ENCODE peak calls at places on chromosome 1, in seven cellular contexts. K is stimulated activated CD4-positive, alpha-beta T cell treated with anti-CD3 and anti-CD28 coated beads, Interleukin-15, amount 100 ng/mL, for 1 hour; J is IMR-90; S is fibroblast of lung; B is cardiac muscle cell; I is Ammon's horn; H is HFFc6. Q is an unnamed sample.
A peak's percentile ranks its signal among the peaks of the same experiment; 100 is the strongest.

GRCh38 chr1:118253310-118253903 is 68.4 kb upstream of the SPAG17 start:
- DNase-seq in B (no peak), H (no peak), S (no peak), J (no peak), I (no peak), K (no peak), Q (no peak)

GRCh38 chr1:10669570-10669969 is 126.9 kb downstream of the CASZ1 start:
- DNase-seq in H (no peak), I (no peak), B (no peak), S (no peak), J (no peak), K (no peak), Q (no peak)

GRCh38 chr1:34840426-34840825 is 19.1 kb downstream of the SMIM12 start:
- DNase-seq in J (no peak), I (no peak), H (no peak), K (no peak), S (no peak), B (no peak), Q (no peak)

GRCh38 chr1:89068291-89068690 is 3.3 kb upstream of the GBP1 start:
- DNase-seq in K (no peak), B (peak; percentile 25), H (peak; percentile 68), I (no peak), S (peak; percentile 34), J (peak; percentile 73), Q (no peak)

GRCh38 chr1:35452086-35452485 is 105.1 kb downstream of the KIAA0319L start:
- DNase-seq in I (peak; percentile 78), B (peak; percentile 92), K (no peak), J (peak; percentile 72), H (peak; percentile 67), S (peak; percentile 93), Q (no peak)

GRCh38 chr1:172818841-172819527 is 160.1 kb downstream of the FASLG start:
- DNase-seq in I (peak; percentile 11), H (no peak), B (peak; percentile 34), S (peak; percentile 53), K (no peak), J (no peak), Q (peak; percentile 10)

GRCh38 chr1:3067671-3068399 is 1.2 kb upstream of the PRDM16 start:
- DNase-seq in I (no peak), J (no peak), K (no peak), B (no peak), H (no peak), S (no peak), Q (no peak)

GRCh38 chr1:10530281-10530740 is 55.6 kb downstream of the PEX14 start:
- DNase-seq in S (peak; percentile 73), H (no peak), J (peak; percentile 79), K (no peak), I (peak; percentile 6), B (peak; percentile 77), Q (no peak)

GRCh38 chr1:219834247-219834917 is 94.0 kb downstream of the SLC30A10 start:
- DNase-seq in S (no peak), I (no peak), B (no peak), H (no peak), K (no peak), J (no peak), Q (no peak)

GRCh38 chr1:242828199-242828598 is 303.7 kb upstream of the PLD5 start:
- DNase-seq in I (peak; percentile 77), H (no peak), K (no peak), B (no peak), J (no peak), S (no peak), Q (no peak)

GRCh38 chr1:225973158-225973557 is 26.0 kb downstream of the SDE2 start:
- DNase-seq in H (no peak), B (no peak), K (no peak), S (no peak), J (no peak), I (no peak), Q (no peak)

GRCh38 chr1:2459757-2460156 is 16.3 kb upstream of the PLCH2 start:
- DNase-seq in H (no peak), K (no peak), B (peak; percentile 55), I (peak; percentile 93), S (peak; percentile 92), J (peak; percentile 73), Q (no peak)

GRCh38 chr1:221706191-221706590 is 35.7 kb downstream of the DUSP10 start:
- DNase-seq in K (no peak), J (no peak), B (no peak), S (no peak), I (no peak), H (no peak), Q (no peak)

GRCh38 chr1:66134004-66134403 is 341.3 kb downstream of the PDE4B start:
- DNase-seq in H (no peak), J (no peak), K (no peak), I (peak; percentile 43), S (no peak), B (no peak), Q (no peak)

GRCh38 chr1:87880747-87881133 is 552.1 kb downstream of the LMO4 start:
- DNase-seq in J (peak; percentile 8), K (no peak), H (peak; percentile 21), B (peak; percentile 32), I (no peak), S (no peak), Q (no peak)